ENCODE peak calls at places on chromosome 1, in four cellular contexts. I is H1, L is K562, S is NT2/D1. N is an unnamed sample.
A peak's percentile ranks its signal among the peaks of the same experiment; 100 is the strongest.

GRCh38 chr1:97190326-97190725 is 468.7 kb downstream of the PTBP2 start:
- DNase-seq in I (no peak), L (no peak), S (no peak), N (no peak)

GRCh38 chr1:179329862-179330261 is 35.9 kb upstream of the AXDND1 start:
- DNase-seq in I (no peak), L (no peak), S (no peak), N (no peak)

GRCh38 chr1:247576514-247576913 is 11.6 kb upstream of the OR2G2 start:
- DNase-seq in I (no peak), L (no peak), S (no peak), N (peak; percentile 4)

GRCh38 chr1:47782414-47783165 is 214.6 kb downstream of the TRABD2B start:
- DNase-seq in I (no peak), L (no peak), S (no peak), N (no peak)

GRCh38 chr1:79437540-79437939 is 431.0 kb upstream of the ADGRL4 start:
- DNase-seq in I (no peak), L (no peak), S (no peak), N (no peak)

GRCh38 chr1:37958690-37959089 is 11.8 kb upstream of the INPP5B start:
- DNase-seq in I (no peak), L (no peak), S (no peak), N (no peak)

GRCh38 chr1:193237381-193237978 is 51.1 kb upstream of the B3GALT2 start:
- DNase-seq in I (no peak), L (no peak), S (no peak), N (no peak)

GRCh38 chr1:61007534-61008364 is 74.6 kb upstream of the NFIA start:
- DNase-seq in I (no peak), L (no peak), S (peak; percentile 38), N (no peak)

GRCh38 chr1:1074631-1075147 is 583 bp upstream of the RNF223 start:
- DNase-seq in I (no peak), L (peak; percentile 9), S (no peak), N (no peak)

GRCh38 chr1:40844079-40844478 is 18.1 kb downstream of the CITED4 start:
- DNase-seq in I (no peak), L (no peak), S (no peak), N (no peak)

DNA sequence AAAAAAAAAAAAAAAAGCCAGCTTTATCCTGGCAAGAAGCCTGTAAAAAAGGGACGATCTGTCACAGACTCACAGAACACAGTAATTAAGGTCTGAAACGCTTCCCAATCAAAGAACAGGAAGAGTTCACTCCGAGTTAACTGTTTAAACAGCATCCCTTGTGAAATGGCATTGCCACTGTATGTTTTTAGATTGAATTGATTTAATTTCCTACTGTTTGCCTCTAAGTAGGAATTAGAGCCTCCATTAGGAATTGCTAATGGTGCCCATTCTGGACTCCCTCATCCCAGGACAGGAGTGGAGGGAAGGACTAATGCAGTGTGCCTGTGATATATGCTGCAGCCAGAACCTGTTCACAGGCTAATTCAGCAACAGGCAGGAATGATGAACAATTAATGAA is 370.8 kb downstream of the RWDD3 start:
- DNase-seq in I (no peak), L (no peak), S (no peak), N (no peak)
- TF ChIP-seq YY1 in I (no peak), L (no peak), S (no peak), N (no peak)

GRCh38 chr1:9203623-9204022 is 31.0 kb upstream of the H6PD start:
- DNase-seq in I (no peak), L (no peak), S (no peak), N (no peak)
- TF ChIP-seq YY1 in I (no peak), L (no peak), S (no peak), N (no peak)

GRCh38 chr1:49307452-49307851 is 530.8 kb upstream of the BEND5 start:
- DNase-seq in I (no peak), L (no peak), S (no peak), N (no peak)

GRCh38 chr1:49306507-49307070 is 529.9 kb upstream of the BEND5 start:
- DNase-seq in I (no peak), L (no peak), S (no peak), N (no peak)
- TF ChIP-seq YY1 in I (no peak), L (no peak), S (no peak), N (no peak)

GRCh38 chr1:10257851-10258250 is 47.5 kb downstream of the KIF1B start:
- DNase-seq in I (no peak), L (no peak), S (no peak), N (no peak)
- TF ChIP-seq YY1 in I (no peak), L (no peak), S (no peak), N (no peak)

GRCh38 chr1:32924881-32925344 is 23.7 kb upstream of the TMEM54 start:
- DNase-seq in I (peak; percentile 82), L (peak; percentile 38), S (no peak), N (no peak)
- TF ChIP-seq YY1 in I (no peak), L (no peak), S (no peak), N (no peak)

DNA sequence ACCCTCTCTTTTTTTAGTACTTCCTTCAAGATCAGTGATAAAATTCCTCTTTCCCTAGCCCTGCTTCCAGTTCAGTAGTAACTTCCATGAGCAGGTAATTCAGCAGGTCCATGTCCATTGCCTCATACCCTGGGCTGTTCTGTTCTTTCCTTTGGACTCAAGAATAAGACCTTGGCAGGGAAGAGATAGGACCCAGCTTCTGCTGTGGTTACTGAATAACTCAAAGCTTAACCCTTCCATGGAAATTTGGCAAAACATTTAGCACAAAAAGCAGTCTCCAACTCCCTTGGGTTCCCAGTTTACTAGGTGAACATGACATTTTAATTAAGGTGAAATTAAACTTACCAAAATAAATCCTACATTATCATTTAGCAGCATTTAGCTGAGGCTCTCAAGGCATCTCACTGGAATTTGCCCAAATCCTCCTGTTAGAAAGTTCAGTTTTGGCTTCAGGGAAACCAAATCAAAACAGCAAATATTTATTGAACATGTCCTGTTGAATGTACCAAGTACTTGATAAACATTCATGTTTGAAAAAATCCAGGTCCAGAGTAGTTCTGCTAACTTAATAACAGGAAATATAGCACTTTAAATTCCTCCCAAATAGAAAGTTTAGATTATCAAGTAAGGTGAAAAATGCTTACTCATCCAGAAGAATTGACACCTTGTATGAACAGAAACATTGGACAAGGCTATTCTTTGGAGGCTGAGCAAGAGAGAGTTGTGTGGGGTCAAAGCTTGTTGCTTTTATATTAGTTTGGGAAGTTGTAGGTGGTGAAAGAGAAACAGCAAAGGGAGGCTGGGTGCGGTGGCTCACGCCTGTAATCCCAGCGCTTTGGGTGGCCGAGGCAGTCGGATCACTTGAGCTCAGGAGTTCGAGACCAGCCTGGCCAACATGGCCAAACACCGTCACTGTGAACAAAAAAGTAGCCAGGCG is 8.4 kb upstream of the SERPINC1 start:
- DNase-seq in I (no peak), L (no peak), S (no peak), N (no peak)
- TF ChIP-seq YY1 in I (no peak), L (no peak), S (no peak), N (no peak)

DNA sequence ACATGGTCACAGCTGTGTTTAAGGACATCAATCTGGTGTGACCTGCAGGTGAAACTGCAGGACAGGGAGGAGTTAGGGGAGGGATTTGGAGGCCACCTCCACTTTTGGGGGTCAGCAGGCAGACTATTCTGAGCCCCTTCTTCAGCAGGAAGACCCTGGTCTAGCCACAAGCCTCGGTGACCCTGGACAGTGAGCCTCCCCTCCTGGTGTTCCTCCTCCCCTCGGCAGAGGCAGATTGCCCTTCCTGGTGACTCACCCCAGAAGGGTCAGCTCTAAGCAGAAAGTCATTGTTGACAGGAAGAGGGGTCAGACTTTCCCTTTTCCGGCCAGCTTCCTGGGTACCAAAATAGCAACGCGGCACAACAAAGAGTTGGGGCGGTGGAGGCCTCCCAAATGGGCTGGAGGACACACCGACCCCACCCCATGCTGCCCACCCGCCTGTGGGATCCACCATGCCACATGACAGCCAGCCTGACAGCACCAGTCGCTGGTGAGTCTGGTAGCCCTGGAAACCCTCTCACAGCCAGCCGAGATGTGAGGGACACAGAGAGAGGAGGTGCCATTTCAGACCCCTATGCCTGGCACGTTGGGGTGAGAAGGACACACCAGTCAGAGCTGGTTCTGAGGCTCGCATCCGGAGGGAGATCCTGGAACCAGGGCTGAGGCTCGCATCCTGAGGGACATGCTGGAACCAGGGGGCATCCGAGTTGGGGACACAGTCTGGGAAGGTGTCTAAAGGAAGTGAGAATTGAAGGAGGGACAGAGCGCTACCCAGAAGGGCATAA is 14.7 kb upstream of the CSF1 start:
- DNase-seq in I (no peak), L (peak; percentile 90), S (no peak), N (no peak)
- TF ChIP-seq YY1 in I (no peak), L (no peak), S (no peak), N (no peak)